ENCODE peak calls at places on chromosomes 12 and 14, in seven cellular contexts. One of them, this sample, is unnamed.

GRCh38 chr14:89578048-89578619 is 161.1 kb upstream of the FOXN3 start:
- DNase-seq in activated T-helper 1 cell treated with anti-CD3 and anti-CD28 coated beads, Interleukin-12 subunit alpha, Interleukin-12 subunit beta, Interleukin-2, Interleukin-4 antibody, amounts not matched to agents 30 ng/mL and 10 ng/mL and 1 ng/mL, durations not matched to agents 14 hours and 24 hours and 36 hours: no peak
- DNase-seq in hippocampal formation: no peak
- DNase-seq in CD4-positive, alpha-beta T cell: no peak
- DNase-seq in AG10803: peak
- DNase-seq in ELF-1: no peak
- DNase-seq in progenitor cell of endocrine pancreas: no peak
- DNase-seq in this sample: no peak

GRCh38 chr12:20438307-20438779 is 70.0 kb downstream of the PDE3A start:
- DNase-seq in AG10803: peak
- DNase-seq in progenitor cell of endocrine pancreas: no peak
- DNase-seq in ELF-1: no peak
- DNase-seq in hippocampal formation: no peak
- DNase-seq in CD4-positive, alpha-beta T cell: no peak
- DNase-seq in activated T-helper 1 cell treated with anti-CD3 and anti-CD28 coated beads, Interleukin-12 subunit alpha, Interleukin-12 subunit beta, Interleukin-2, Interleukin-4 antibody, amounts not matched to agents 30 ng/mL and 10 ng/mL and 1 ng/mL, durations not matched to agents 14 hours and 24 hours and 36 hours: no peak
- DNase-seq in this sample: no peak

GRCh38 chr12:102435827-102436436 is 44.4 kb downstream of the IGF1 start:
- DNase-seq in hippocampal formation: no peak
- DNase-seq in activated T-helper 1 cell treated with anti-CD3 and anti-CD28 coated beads, Interleukin-12 subunit alpha, Interleukin-12 subunit beta, Interleukin-2, Interleukin-4 antibody, amounts not matched to agents 30 ng/mL and 10 ng/mL and 1 ng/mL, durations not matched to agents 14 hours and 24 hours and 36 hours: no peak
- DNase-seq in CD4-positive, alpha-beta T cell: no peak
- DNase-seq in ELF-1: no peak
- DNase-seq in progenitor cell of endocrine pancreas: no peak
- DNase-seq in AG10803: no peak
- DNase-seq in this sample: no peak

GRCh38 chr12:93572712-93573551 is 457 bp downstream of the SOCS2 start:
- DNase-seq in progenitor cell of endocrine pancreas: peak
- DNase-seq in CD4-positive, alpha-beta T cell: peak
- DNase-seq in hippocampal formation: no peak
- DNase-seq in AG10803: peak
- DNase-seq in activated T-helper 1 cell treated with anti-CD3 and anti-CD28 coated beads, Interleukin-12 subunit alpha, Interleukin-12 subunit beta, Interleukin-2, Interleukin-4 antibody, amounts not matched to agents 30 ng/mL and 10 ng/mL and 1 ng/mL, durations not matched to agents 14 hours and 24 hours and 36 hours: peak
- DNase-seq in ELF-1: peak
- DNase-seq in this sample: peak

GRCh38 chr12:69527506-69528272 is 57.5 kb downstream of the FRS2 start:
- DNase-seq in progenitor cell of endocrine pancreas: no peak
- DNase-seq in AG10803: peak
- DNase-seq in activated T-helper 1 cell treated with anti-CD3 and anti-CD28 coated beads, Interleukin-12 subunit alpha, Interleukin-12 subunit beta, Interleukin-2, Interleukin-4 antibody, amounts not matched to agents 30 ng/mL and 10 ng/mL and 1 ng/mL, durations not matched to agents 14 hours and 24 hours and 36 hours: no peak
- DNase-seq in hippocampal formation: no peak
- DNase-seq in CD4-positive, alpha-beta T cell: no peak
- DNase-seq in ELF-1: peak
- DNase-seq in this sample: no peak

GRCh38 chr12:12523229-12523628 is 39.4 kb downstream of the DUSP16 start:
- DNase-seq in CD4-positive, alpha-beta T cell: no peak
- DNase-seq in progenitor cell of endocrine pancreas: no peak
- DNase-seq in ELF-1: no peak
- DNase-seq in AG10803: no peak
- DNase-seq in activated T-helper 1 cell treated with anti-CD3 and anti-CD28 coated beads, Interleukin-12 subunit alpha, Interleukin-12 subunit beta, Interleukin-2, Interleukin-4 antibody, amounts not matched to agents 30 ng/mL and 10 ng/mL and 1 ng/mL, durations not matched to agents 14 hours and 24 hours and 36 hours: no peak
- DNase-seq in hippocampal formation: no peak
- DNase-seq in this sample: no peak

GRCh38 chr12:12357697-12358476 is 1.0 kb downstream of the BORCS5 start:
- DNase-seq in ELF-1: no peak
- DNase-seq in CD4-positive, alpha-beta T cell: no peak
- DNase-seq in activated T-helper 1 cell treated with anti-CD3 and anti-CD28 coated beads, Interleukin-12 subunit alpha, Interleukin-12 subunit beta, Interleukin-2, Interleukin-4 antibody, amounts not matched to agents 30 ng/mL and 10 ng/mL and 1 ng/mL, durations not matched to agents 14 hours and 24 hours and 36 hours: no peak
- DNase-seq in hippocampal formation: no peak
- DNase-seq in AG10803: no peak
- DNase-seq in progenitor cell of endocrine pancreas: no peak
- DNase-seq in this sample: no peak

GRCh38 chr14:61152851-61153364 is 128.2 kb downstream of the TMEM30B start:
- DNase-seq in activated T-helper 1 cell treated with anti-CD3 and anti-CD28 coated beads, Interleukin-12 subunit alpha, Interleukin-12 subunit beta, Interleukin-2, Interleukin-4 antibody, amounts not matched to agents 30 ng/mL and 10 ng/mL and 1 ng/mL, durations not matched to agents 14 hours and 24 hours and 36 hours: no peak
- DNase-seq in ELF-1: peak
- DNase-seq in CD4-positive, alpha-beta T cell: no peak
- DNase-seq in hippocampal formation: no peak
- DNase-seq in progenitor cell of endocrine pancreas: no peak
- DNase-seq in AG10803: peak
- DNase-seq in this sample: no peak

GRCh38 chr12:68391905-68392304 is 59.7 kb upstream of the MDM1 start:
- DNase-seq in activated T-helper 1 cell treated with anti-CD3 and anti-CD28 coated beads, Interleukin-12 subunit alpha, Interleukin-12 subunit beta, Interleukin-2, Interleukin-4 antibody, amounts not matched to agents 30 ng/mL and 10 ng/mL and 1 ng/mL, durations not matched to agents 14 hours and 24 hours and 36 hours: no peak
- DNase-seq in AG10803: no peak
- DNase-seq in progenitor cell of endocrine pancreas: no peak
- DNase-seq in hippocampal formation: no peak
- DNase-seq in CD4-positive, alpha-beta T cell: no peak
- DNase-seq in ELF-1: no peak
- DNase-seq in this sample: no peak

GRCh38 chr12:114694436-114695304 is 10.7 kb upstream of the TBX3 start:
- DNase-seq in ELF-1: peak
- DNase-seq in AG10803: no peak
- DNase-seq in CD4-positive, alpha-beta T cell: no peak
- DNase-seq in progenitor cell of endocrine pancreas: no peak
- DNase-seq in hippocampal formation: no peak
- DNase-seq in activated T-helper 1 cell treated with anti-CD3 and anti-CD28 coated beads, Interleukin-12 subunit alpha, Interleukin-12 subunit beta, Interleukin-2, Interleukin-4 antibody, amounts not matched to agents 30 ng/mL and 10 ng/mL and 1 ng/mL, durations not matched to agents 14 hours and 24 hours and 36 hours: no peak
- DNase-seq in this sample: no peak

GRCh38 chr12:53333289-53333688 is 2.9 kb downstream of the SP7 start:
- DNase-seq in AG10803: no peak
- DNase-seq in hippocampal formation: no peak
- DNase-seq in activated T-helper 1 cell treated with anti-CD3 and anti-CD28 coated beads, Interleukin-12 subunit alpha, Interleukin-12 subunit beta, Interleukin-2, Interleukin-4 antibody, amounts not matched to agents 30 ng/mL and 10 ng/mL and 1 ng/mL, durations not matched to agents 14 hours and 24 hours and 36 hours: no peak
- DNase-seq in CD4-positive, alpha-beta T cell: no peak
- DNase-seq in ELF-1: no peak
- DNase-seq in progenitor cell of endocrine pancreas: no peak
- DNase-seq in this sample: no peak

GRCh38 chr12:27524489-27524835 is 456 bp downstream of the PPFIBP1 start:
- DNase-seq in activated T-helper 1 cell treated with anti-CD3 and anti-CD28 coated beads, Interleukin-12 subunit alpha, Interleukin-12 subunit beta, Interleukin-2, Interleukin-4 antibody, amounts not matched to agents 30 ng/mL and 10 ng/mL and 1 ng/mL, durations not matched to agents 14 hours and 24 hours and 36 hours: no peak
- DNase-seq in progenitor cell of endocrine pancreas: no peak
- DNase-seq in ELF-1: no peak
- DNase-seq in AG10803: no peak
- DNase-seq in hippocampal formation: no peak
- DNase-seq in CD4-positive, alpha-beta T cell: no peak
- DNase-seq in this sample: no peak

GRCh38 chr14:20327005-20327869 is 5.8 kb downstream of the CCNB1IP1 start:
- DNase-seq in hippocampal formation: no peak
- DNase-seq in CD4-positive, alpha-beta T cell: no peak
- DNase-seq in progenitor cell of endocrine pancreas: no peak
- DNase-seq in activated T-helper 1 cell treated with anti-CD3 and anti-CD28 coated beads, Interleukin-12 subunit alpha, Interleukin-12 subunit beta, Interleukin-2, Interleukin-4 antibody, amounts not matched to agents 30 ng/mL and 10 ng/mL and 1 ng/mL, durations not matched to agents 14 hours and 24 hours and 36 hours: peak
- DNase-seq in ELF-1: no peak
- DNase-seq in AG10803: peak
- DNase-seq in this sample: peak

GRCh38 chr14:34614638-34615037 is 15.3 kb downstream of the SNX6 start:
- DNase-seq in AG10803: no peak
- DNase-seq in ELF-1: no peak
- DNase-seq in progenitor cell of endocrine pancreas: no peak
- DNase-seq in activated T-helper 1 cell treated with anti-CD3 and anti-CD28 coated beads, Interleukin-12 subunit alpha, Interleukin-12 subunit beta, Interleukin-2, Interleukin-4 antibody, amounts not matched to agents 30 ng/mL and 10 ng/mL and 1 ng/mL, durations not matched to agents 14 hours and 24 hours and 36 hours: no peak
- DNase-seq in hippocampal formation: no peak
- DNase-seq in CD4-positive, alpha-beta T cell: no peak
- DNase-seq in this sample: no peak

GRCh38 chr12:29317556-29318363 is 63.2 kb downstream of the ERGIC2 start:
- DNase-seq in hippocampal formation: peak
- DNase-seq in AG10803: peak
- DNase-seq in CD4-positive, alpha-beta T cell: peak
- DNase-seq in progenitor cell of endocrine pancreas: no peak
- DNase-seq in ELF-1: peak
- DNase-seq in activated T-helper 1 cell treated with anti-CD3 and anti-CD28 coated beads, Interleukin-12 subunit alpha, Interleukin-12 subunit beta, Interleukin-2, Interleukin-4 antibody, amounts not matched to agents 30 ng/mL and 10 ng/mL and 1 ng/mL, durations not matched to agents 14 hours and 24 hours and 36 hours: peak
- DNase-seq in this sample: peak

GRCh38 chr12:92436847-92437246 is 265.9 kb upstream of the PLEKHG7 start:
- DNase-seq in hippocampal formation: no peak
- DNase-seq in ELF-1: no peak
- DNase-seq in activated T-helper 1 cell treated with anti-CD3 and anti-CD28 coated beads, Interleukin-12 subunit alpha, Interleukin-12 subunit beta, Interleukin-2, Interleukin-4 antibody, amounts not matched to agents 30 ng/mL and 10 ng/mL and 1 ng/mL, durations not matched to agents 14 hours and 24 hours and 36 hours: no peak
- DNase-seq in CD4-positive, alpha-beta T cell: no peak
- DNase-seq in progenitor cell of endocrine pancreas: no peak
- DNase-seq in AG10803: no peak
- DNase-seq in this sample: no peak

This sample was measured in neuronal stem cell.